ENCODE peak calls at places on chromosomes 16 and 17, in five cellular contexts. One of them, this sample, is unnamed.
A peak's percentile ranks its signal among the peaks of the same experiment; 100 is the strongest.

GRCh38 chr16:61214780-61215179 is 821.5 kb downstream of the CDH8 start:
- DNase-seq in uterus: no peak
- DNase-seq in MM.1S: no peak
- DNase-seq in activated B cell treated with CpG ODN at 0.5 μM for 24 hours: no peak
- DNase-seq in HL-60: no peak
- DNase-seq in this sample: no peak

GRCh38 chr17:75318615-75319222 is 29.5 kb upstream of the SLC25A19 start:
- DNase-seq in uterus: no peak
- DNase-seq in MM.1S: no peak
- DNase-seq in activated B cell treated with CpG ODN at 0.5 μM for 24 hours: no peak
- DNase-seq in HL-60: no peak
- DNase-seq in this sample: no peak

GRCh38 chr17:69643686-69644085 is 229.2 kb downstream of the MAP2K6 start:
- DNase-seq in uterus: no peak
- DNase-seq in MM.1S: no peak
- DNase-seq in activated B cell treated with CpG ODN at 0.5 μM for 24 hours: no peak
- DNase-seq in HL-60: no peak
- DNase-seq in this sample: no peak

GRCh38 chr17:49525831-49526741 is 31.0 kb downstream of the NGFR start:
- DNase-seq in uterus: no peak
- DNase-seq in MM.1S: no peak
- DNase-seq in activated B cell treated with CpG ODN at 0.5 μM for 24 hours: no peak
- DNase-seq in HL-60: no peak
- DNase-seq in this sample: no peak

GRCh38 chr16:47731252-47731651 is 270.1 kb downstream of the PHKB start:
- DNase-seq in uterus: no peak
- DNase-seq in MM.1S: no peak
- DNase-seq in activated B cell treated with CpG ODN at 0.5 μM for 24 hours: no peak
- DNase-seq in HL-60: no peak
- DNase-seq in this sample: no peak

GRCh38 chr17:76872874-76873221 is 4.6 kb downstream of the MGAT5B start:
- DNase-seq in uterus: no peak
- DNase-seq in MM.1S: no peak
- DNase-seq in activated B cell treated with CpG ODN at 0.5 μM for 24 hours: no peak
- DNase-seq in HL-60: no peak
- DNase-seq in this sample: no peak

GRCh38 chr17:48261297-48261880 is 153.8 kb downstream of the SNX11 start:
- DNase-seq in uterus: no peak
- DNase-seq in MM.1S: peak; percentile 66
- DNase-seq in activated B cell treated with CpG ODN at 0.5 μM for 24 hours: no peak
- DNase-seq in HL-60: peak; percentile 31
- DNase-seq in this sample: no peak

GRCh38 chr16:31291376-31291775 is 31.6 kb downstream of the ITGAM start:
- DNase-seq in uterus: no peak
- DNase-seq in MM.1S: no peak
- DNase-seq in activated B cell treated with CpG ODN at 0.5 μM for 24 hours: no peak
- DNase-seq in HL-60: no peak
- DNase-seq in this sample: no peak

GRCh38 chr17:6660765-6661463 is 9.4 kb downstream of the C17orf100 start:
- DNase-seq in uterus: no peak
- DNase-seq in MM.1S: no peak
- DNase-seq in activated B cell treated with CpG ODN at 0.5 μM for 24 hours: no peak
- DNase-seq in HL-60: peak; percentile 85
- DNase-seq in this sample: peak; percentile 59

GRCh38 chr16:84462296-84463210 is 41.9 kb downstream of the MEAK7 start:
- DNase-seq in uterus: no peak
- DNase-seq in MM.1S: no peak
- DNase-seq in activated B cell treated with CpG ODN at 0.5 μM for 24 hours: no peak
- DNase-seq in HL-60: no peak
- DNase-seq in this sample: no peak

GRCh38 chr17:63474914-63475460 is 1.9 kb upstream of the ACE start:
- DNase-seq in uterus: no peak
- DNase-seq in MM.1S: no peak
- DNase-seq in activated B cell treated with CpG ODN at 0.5 μM for 24 hours: no peak
- DNase-seq in HL-60: no peak
- DNase-seq in this sample: no peak

GRCh38 chr17:78541488-78542237 is 35.5 kb downstream of the DNAH17 start:
- DNase-seq in uterus: no peak
- DNase-seq in MM.1S: no peak
- DNase-seq in activated B cell treated with CpG ODN at 0.5 μM for 24 hours: no peak
- DNase-seq in HL-60: no peak
- DNase-seq in this sample: peak; percentile 98

GRCh38 chr17:50035421-50035879 is 20.5 kb upstream of the ITGA3 start:
- DNase-seq in uterus: no peak
- DNase-seq in MM.1S: no peak
- DNase-seq in activated B cell treated with CpG ODN at 0.5 μM for 24 hours: no peak
- DNase-seq in HL-60: no peak
- DNase-seq in this sample: no peak

GRCh38 chr16:54075446-54075845 is 211.1 kb downstream of the IRX3 start:
- DNase-seq in uterus: no peak
- DNase-seq in MM.1S: no peak
- DNase-seq in activated B cell treated with CpG ODN at 0.5 μM for 24 hours: no peak
- DNase-seq in HL-60: no peak
- DNase-seq in this sample: no peak

GRCh38 chr17:1125775-1126120 is 54.0 kb downstream of the ABR start:
- DNase-seq in uterus: peak; percentile 54
- DNase-seq in MM.1S: no peak
- DNase-seq in activated B cell treated with CpG ODN at 0.5 μM for 24 hours: no peak
- DNase-seq in HL-60: no peak
- DNase-seq in this sample: no peak

GRCh38 chr17:35743911-35744328 is 9.1 kb downstream of the GAS2L2 start:
- DNase-seq in uterus: no peak
- DNase-seq in MM.1S: no peak
- DNase-seq in activated B cell treated with CpG ODN at 0.5 μM for 24 hours: no peak
- DNase-seq in HL-60: peak; percentile 72
- DNase-seq in this sample: no peak

GRCh38 chr17:57774872-57775271 is 29.8 kb upstream of the CCDC182 start:
- DNase-seq in uterus: no peak
- DNase-seq in MM.1S: no peak
- DNase-seq in activated B cell treated with CpG ODN at 0.5 μM for 24 hours: no peak
- DNase-seq in HL-60: no peak
- DNase-seq in this sample: no peak

GRCh38 chr17:57776366-57776765 is 31.3 kb upstream of the CCDC182 start:
- DNase-seq in uterus: no peak
- DNase-seq in MM.1S: no peak
- DNase-seq in activated B cell treated with CpG ODN at 0.5 μM for 24 hours: no peak
- DNase-seq in HL-60: no peak
- DNase-seq in this sample: no peak

GRCh38 chr17:57773557-57773956 is 28.5 kb upstream of the CCDC182 start:
- DNase-seq in uterus: no peak
- DNase-seq in MM.1S: no peak
- DNase-seq in activated B cell treated with CpG ODN at 0.5 μM for 24 hours: no peak
- DNase-seq in HL-60: no peak
- DNase-seq in this sample: no peak

GRCh38 chr17:57767561-57767960 is 22.5 kb upstream of the CCDC182 start:
- DNase-seq in uterus: no peak
- DNase-seq in MM.1S: no peak
- DNase-seq in activated B cell treated with CpG ODN at 0.5 μM for 24 hours: no peak
- DNase-seq in HL-60: no peak
- DNase-seq in this sample: peak; percentile 11

GRCh38 chr17:57772774-57773173 is 27.7 kb upstream of the CCDC182 start:
- DNase-seq in uterus: no peak
- DNase-seq in MM.1S: no peak
- DNase-seq in activated B cell treated with CpG ODN at 0.5 μM for 24 hours: no peak
- DNase-seq in HL-60: no peak
- DNase-seq in this sample: no peak
- TF ChIP-seq CTCF in uterus: no peak
- TF ChIP-seq CTCF in MM.1S: no peak
- TF ChIP-seq CTCF in activated B cell treated with CpG ODN at 0.5 μM for 24 hours: no peak
- TF ChIP-seq CTCF in HL-60: no peak
- TF ChIP-seq CTCF in this sample: no peak

GRCh38 chr17:18951941-18952842 is at the start of gene SLC5A10:
- DNase-seq in uterus: no peak
- DNase-seq in MM.1S: no peak
- DNase-seq in activated B cell treated with CpG ODN at 0.5 μM for 24 hours: no peak
- DNase-seq in HL-60: no peak
- DNase-seq in this sample: peak; percentile 38
- TF ChIP-seq CTCF in uterus: no peak
- TF ChIP-seq CTCF in MM.1S: no peak
- TF ChIP-seq CTCF in activated B cell treated with CpG ODN at 0.5 μM for 24 hours: no peak
- TF ChIP-seq CTCF in HL-60: no peak
- TF ChIP-seq CTCF in this sample: no peak

GRCh38 chr17:2369039-2369438 is 31.7 kb downstream of the SGSM2 start:
- DNase-seq in uterus: no peak
- DNase-seq in MM.1S: no peak
- DNase-seq in activated B cell treated with CpG ODN at 0.5 μM for 24 hours: no peak
- DNase-seq in HL-60: no peak
- DNase-seq in this sample: no peak

GRCh38 chr17:2365132-2365531 is 27.8 kb downstream of the SGSM2 start:
- DNase-seq in uterus: no peak
- DNase-seq in MM.1S: no peak
- DNase-seq in activated B cell treated with CpG ODN at 0.5 μM for 24 hours: no peak
- DNase-seq in HL-60: no peak
- DNase-seq in this sample: no peak

GRCh38 chr17:2368383-2368782 is 31.1 kb downstream of the SGSM2 start:
- DNase-seq in uterus: no peak
- DNase-seq in MM.1S: no peak
- DNase-seq in activated B cell treated with CpG ODN at 0.5 μM for 24 hours: no peak
- DNase-seq in HL-60: no peak
- DNase-seq in this sample: no peak

GRCh38 chr17:2364132-2365116 is 27.1 kb downstream of the SGSM2 start:
- DNase-seq in uterus: no peak
- DNase-seq in MM.1S: no peak
- DNase-seq in activated B cell treated with CpG ODN at 0.5 μM for 24 hours: no peak
- DNase-seq in HL-60: no peak
- DNase-seq in this sample: no peak

GRCh38 chr17:2366747-2367494 is 29.6 kb downstream of the SGSM2 start:
- DNase-seq in uterus: no peak
- DNase-seq in MM.1S: no peak
- DNase-seq in activated B cell treated with CpG ODN at 0.5 μM for 24 hours: no peak
- DNase-seq in HL-60: no peak
- DNase-seq in this sample: no peak
- TF ChIP-seq CTCF in uterus: no peak
- TF ChIP-seq CTCF in MM.1S: no peak
- TF ChIP-seq CTCF in activated B cell treated with CpG ODN at 0.5 μM for 24 hours: no peak
- TF ChIP-seq CTCF in HL-60: no peak
- TF ChIP-seq CTCF in this sample: no peak

DNA sequence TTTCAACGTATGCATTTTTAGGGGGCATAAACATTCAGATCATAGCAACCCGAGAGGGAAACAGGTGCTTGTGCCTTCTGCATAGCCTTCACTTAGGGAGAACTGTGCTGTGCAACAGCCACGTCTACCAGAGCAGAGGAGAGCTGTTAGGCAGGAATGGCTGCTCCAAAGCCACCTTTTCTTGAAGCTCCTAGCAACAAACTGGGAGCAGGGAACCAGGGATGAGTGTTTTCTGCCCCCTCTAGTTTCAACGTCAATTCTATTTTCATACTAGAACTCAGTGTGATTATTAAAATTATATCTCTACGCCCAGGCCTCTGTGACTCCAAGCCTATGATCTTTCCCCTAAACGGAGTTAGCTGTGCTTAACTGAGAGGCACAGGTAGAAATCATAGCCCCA is 290.0 kb downstream of the HAPSTR1 start:
- DNase-seq in uterus: no peak
- DNase-seq in MM.1S: no peak
- DNase-seq in activated B cell treated with CpG ODN at 0.5 μM for 24 hours: no peak
- DNase-seq in HL-60: no peak
- DNase-seq in this sample: no peak
- TF ChIP-seq CTCF in uterus: no peak
- TF ChIP-seq CTCF in MM.1S: no peak
- TF ChIP-seq CTCF in activated B cell treated with CpG ODN at 0.5 μM for 24 hours: no peak
- TF ChIP-seq CTCF in HL-60: no peak
- TF ChIP-seq CTCF in this sample: no peak